ENCODE peak calls at places on chromosomes 7 and 10, in ten cellular contexts. B, J, R, D, X, S, I, M, O and Z are unnamed samples.

GRCh38 chr10:53489783-53490182 is 717.2 kb upstream of the MBL2 start:
- DNase-seq in B (no peak), J (no peak), R (no peak), D (no peak), X (no peak), S (no peak), I (no peak), M (no peak), O (no peak), Z (no peak)

GRCh38 chr10:103800789-103801540 is 54.4 kb downstream of the SH3PXD2A start:
- DNase-seq in B (no peak), J (no peak), R (no peak), D (peak), X (peak), S (no peak), I (no peak), M (no peak), O (no peak), Z (peak)

GRCh38 chr7:2030475-2031456 is 202.0 kb downstream of the MAD1L1 start:
- DNase-seq in B (no peak), J (peak), R (no peak), D (no peak), X (no peak), S (no peak), I (no peak), M (no peak), O (no peak), Z (no peak)

GRCh38 chr10:96690755-96691730 is 29.3 kb downstream of the PIK3AP1 start:
- DNase-seq in B (no peak), J (no peak), R (no peak), D (no peak), X (no peak), S (no peak), I (no peak), M (no peak), O (no peak), Z (no peak)

GRCh38 chr10:132237871-132238270 is 51.1 kb downstream of the DPYSL4 start:
- DNase-seq in B (no peak), J (no peak), R (no peak), D (no peak), X (no peak), S (no peak), I (no peak), M (no peak), O (no peak), Z (no peak)

GRCh38 chr10:47257396-47258120 is 42.4 kb upstream of the GDF10 start:
- DNase-seq in B (no peak), J (no peak), R (no peak), D (peak), X (no peak), S (no peak), I (peak), M (peak), O (no peak), Z (no peak)

GRCh38 chr10:3858051-3858845 is 73.2 kb upstream of the KLF6 start:
- DNase-seq in B (no peak), J (no peak), R (no peak), D (no peak), X (no peak), S (no peak), I (no peak), M (no peak), O (no peak), Z (no peak)

GRCh38 chr10:90992462-90992861 is 71.6 kb upstream of the ANKRD1 start:
- DNase-seq in B (no peak), J (no peak), R (no peak), D (no peak), X (no peak), S (no peak), I (no peak), M (no peak), O (no peak), Z (no peak)

GRCh38 chr10:51718804-51719291 is 19.5 kb upstream of the CSTF2T start:
- DNase-seq in B (no peak), J (no peak), R (no peak), D (no peak), X (no peak), S (peak), I (peak), M (peak), O (no peak), Z (no peak)

GRCh38 chr7:23349484-23350157 is 50.5 kb downstream of the MALSU1 start:
- DNase-seq in B (no peak), J (no peak), R (no peak), D (no peak), X (no peak), S (peak), I (peak), M (peak), O (no peak), Z (no peak)

GRCh38 chr7:146378196-146378595 is 261.6 kb downstream of the CNTNAP2 start:
- DNase-seq in B (no peak), J (no peak), R (no peak), D (no peak), X (no peak), S (no peak), I (no peak), M (no peak), O (no peak), Z (no peak)

GRCh38 chr10:82811621-82812020 is 936.6 kb downstream of the NRG3 start:
- DNase-seq in B (no peak), J (no peak), R (no peak), D (peak), X (no peak), S (no peak), I (peak), M (no peak), O (peak), Z (no peak)

GRCh38 chr7:139960158-139960557 is 102.6 kb downstream of the PARP12 start:
- DNase-seq in B (no peak), J (no peak), R (no peak), D (no peak), X (no peak), S (no peak), I (peak), M (no peak), O (no peak), Z (no peak)

GRCh38 chr7:4809091-4809591 is 33.7 kb downstream of the AP5Z1 start:
- DNase-seq in B (peak), J (no peak), R (no peak), D (no peak), X (peak), S (no peak), I (no peak), M (no peak), O (no peak), Z (no peak)

GRCh38 chr7:83970081-83970480 is 224.5 kb downstream of the SEMA3A start:
- DNase-seq in B (no peak), J (no peak), R (no peak), D (no peak), X (no peak), S (no peak), I (no peak), M (no peak), O (no peak), Z (no peak)

GRCh38 chr10:84244651-84245270 is at the start of gene RGR:
- DNase-seq in B (peak), J (no peak), R (no peak), D (no peak), X (no peak), S (no peak), I (no peak), M (no peak), O (no peak), Z (peak)

GRCh38 chr10:60298408-60299389 is 91.0 kb downstream of the ANK3 start:
- DNase-seq in B (no peak), J (no peak), R (no peak), D (no peak), X (no peak), S (no peak), I (no peak), M (no peak), O (no peak), Z (no peak)

GRCh38 chr10:30188101-30188500 is 128.7 kb upstream of the JCAD start:
- DNase-seq in B (peak), J (no peak), R (no peak), D (no peak), X (no peak), S (no peak), I (peak), M (no peak), O (no peak), Z (no peak)

GRCh38 chr10:90635111-90635798 is 222.6 kb downstream of the HTR7 start:
- DNase-seq in B (peak), J (no peak), R (no peak), D (no peak), X (no peak), S (no peak), I (no peak), M (no peak), O (no peak), Z (no peak)